ENCODE peak calls at places on chromosomes 1 and 21, in ten cellular contexts. W is stomach, M is A549, K is K562, O is sigmoid colon, T is GM12878, H is H1, X is upper lobe of left lung, L is suprapubic skin, J is ovary. P is an unnamed sample.

GRCh38 chr1:43405876-43406234 is 16.2 kb downstream of the SZT2 start:
- DNase-seq in W (no peak), M (no peak), K (no peak), O (no peak), T (no peak), H (no peak), X (no peak), L (no peak), J (no peak), P (no peak)

GRCh38 chr21:31180256-31181088 is 142.2 kb upstream of the KRTAP19-8 start:
- DNase-seq in W (no peak), M (peak; percentile 9), K (peak; percentile 32), O (no peak), T (no peak), H (no peak), X (no peak), L (no peak), J (no peak), P (no peak)

GRCh38 chr1:57307382-57307781 is 116.5 kb downstream of the DAB1 start:
- DNase-seq in W (no peak), M (no peak), K (peak; percentile 71), O (no peak), T (peak; percentile 3), H (no peak), X (peak; percentile 21), L (no peak), J (no peak), P (no peak)

GRCh38 chr21:41605178-41605933 is 97.4 kb upstream of the TMPRSS2 start:
- DNase-seq in W (peak; percentile 85), M (no peak), K (no peak), O (peak; percentile 47), T (no peak), H (no peak), X (peak; percentile 65), L (no peak), J (no peak), P (no peak)

GRCh38 chr1:197471248-197472035 is 203.4 kb downstream of the CRB1 start:
- DNase-seq in W (no peak), M (no peak), K (no peak), O (no peak), T (no peak), H (no peak), X (no peak), L (no peak), J (peak; percentile 35), P (no peak)

GRCh38 chr21:41396452-41397107 is 29.5 kb upstream of the MX1 start:
- DNase-seq in W (peak; percentile 58), M (no peak), K (no peak), O (no peak), T (no peak), H (no peak), X (peak; percentile 86), L (no peak), J (no peak), P (no peak)

GRCh38 chr21:28454978-28455600 is 537.6 kb downstream of the LTN1 start:
- DNase-seq in W (no peak), M (no peak), K (no peak), O (no peak), T (no peak), H (no peak), X (no peak), L (no peak), J (no peak), P (no peak)

GRCh38 chr1:148367596-148367995 is 115.5 kb downstream of the PPIAL4G start:
- DNase-seq in W (no peak), M (no peak), K (no peak), O (no peak), T (no peak), H (no peak), X (no peak), L (no peak), J (no peak), P (no peak)

GRCh38 chr1:164565356-164565755 is 6.4 kb downstream of the PBX1 start:
- DNase-seq in W (no peak), M (no peak), K (no peak), O (no peak), T (no peak), H (no peak), X (no peak), L (no peak), J (no peak), P (no peak)

GRCh38 chr1:91884459-91885290 is 1.3 kb downstream of the TGFBR3 start:
- DNase-seq in W (peak; percentile 27), M (no peak), K (no peak), O (peak; percentile 75), T (no peak), H (no peak), X (peak; percentile 24), L (no peak), J (peak; percentile 43), P (no peak)

GRCh38 chr1:46556822-46557221 is 5.4 kb upstream of the KNCN start:
- DNase-seq in W (no peak), M (no peak), K (no peak), O (no peak), T (no peak), H (no peak), X (no peak), L (peak; percentile 38), J (no peak), P (no peak)

GRCh38 chr1:172654535-172654934 is 4.4 kb upstream of the FASLG start:
- DNase-seq in W (no peak), M (peak; percentile 28), K (no peak), O (no peak), T (no peak), H (no peak), X (no peak), L (no peak), J (no peak), P (no peak)

GRCh38 chr1:218499021-218499691 is 154.0 kb downstream of the TGFB2 start:
- DNase-seq in W (no peak), M (no peak), K (no peak), O (no peak), T (no peak), H (no peak), X (no peak), L (no peak), J (no peak), P (no peak)

GRCh38 chr1:72845342-72845741 is 563.0 kb upstream of the NEGR1 start:
- DNase-seq in W (no peak), M (no peak), K (no peak), O (no peak), T (no peak), H (no peak), X (no peak), L (no peak), J (no peak), P (no peak)

GRCh38 chr1:99590578-99591209 is 55.2 kb upstream of the PALMD start:
- DNase-seq in W (no peak), M (no peak), K (no peak), O (no peak), T (no peak), H (no peak), X (no peak), L (no peak), J (no peak), P (no peak)

GRCh38 chr1:101506541-101507164 is 269.8 kb downstream of the S1PR1 start:
- DNase-seq in W (no peak), M (peak; percentile 6), K (peak; percentile 56), O (no peak), T (peak; percentile 21), H (no peak), X (no peak), L (no peak), J (no peak), P (peak; percentile 45)

GRCh38 chr1:155940531-155940992 is 876 bp upstream of the RXFP4 start:
- DNase-seq in W (peak; percentile 60), M (no peak), K (no peak), O (no peak), T (no peak), H (no peak), X (peak; percentile 71), L (no peak), J (peak; percentile 52), P (peak; percentile 26)

GRCh38 chr21:36079010-36079649 is 9.3 kb downstream of the CBR1 start:
- DNase-seq in W (peak; percentile 53), M (no peak), K (peak; percentile 36), O (no peak), T (no peak), H (no peak), X (peak; percentile 37), L (no peak), J (no peak), P (peak; percentile 15)
- TF ChIP-seq EP300 in W (no peak), M (no peak), K (peak; percentile 3), O (no peak), T (no peak), H (no peak), X (no peak), L (no peak), J (no peak), P (no peak)

DNA sequence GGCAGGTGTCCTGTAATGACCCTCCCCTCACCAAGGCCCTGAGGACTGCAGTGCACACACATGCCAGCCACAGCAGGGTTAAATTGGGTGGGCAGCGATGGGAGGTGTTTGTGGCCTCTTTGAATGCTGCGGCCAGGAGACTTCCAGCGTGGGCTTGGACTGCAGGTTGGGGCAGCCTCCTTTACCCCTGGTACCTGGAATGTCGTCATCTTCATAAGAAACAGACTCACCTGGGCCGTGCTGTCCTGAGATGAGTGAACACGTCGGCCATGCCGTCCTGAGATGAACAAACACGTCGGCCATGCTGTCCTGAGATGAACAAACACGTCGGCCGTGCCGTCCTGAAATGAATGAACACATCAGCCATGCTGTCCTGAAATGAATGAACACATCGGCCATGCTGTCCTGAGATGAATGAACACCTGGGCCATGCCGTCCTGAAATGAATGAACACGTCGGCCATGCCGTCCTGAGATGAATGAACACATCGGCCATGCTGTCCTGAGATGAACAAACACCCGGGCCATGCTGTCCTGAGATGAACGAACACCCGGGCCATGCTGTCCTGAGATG is 50.1 kb upstream of the COL6A1 start:
- DNase-seq in W (no peak), M (no peak), K (no peak), O (no peak), T (no peak), H (no peak), X (no peak), L (no peak), J (no peak), P (no peak)
- TF ChIP-seq POLR2A in W (no peak), M (no peak), K (no peak), O (no peak), T (no peak), H (no peak), X (no peak), L (no peak), J (no peak), P (no peak)

DNA sequence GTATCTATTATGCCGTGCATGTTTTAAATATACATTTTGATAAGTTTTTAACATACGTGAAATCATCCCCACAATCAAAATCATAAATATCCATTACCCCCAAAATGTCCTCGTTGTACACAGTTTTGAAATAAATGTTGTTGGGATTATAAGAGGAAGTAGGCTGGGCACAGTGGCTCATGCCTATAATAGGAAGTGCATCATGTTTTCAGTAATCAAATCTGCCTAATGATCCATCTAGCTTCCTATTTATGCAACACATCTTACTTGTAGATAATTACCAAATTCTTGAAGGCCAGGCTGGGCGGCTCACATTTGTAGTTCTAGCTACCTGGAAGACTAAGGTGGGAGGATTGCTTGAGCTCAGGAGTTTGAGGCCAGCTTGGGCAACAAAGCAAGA is 15.0 kb upstream of the IFNGR2 start:
- DNase-seq in W (no peak), M (no peak), K (no peak), O (no peak), T (no peak), H (no peak), X (no peak), L (no peak), J (no peak), P (no peak)
- H3K4me1 ChIP-seq in W (peaks cover 6% of the 10 kb centered on the region), M (peaks cover 7% of the 10 kb centered on the region), K (peaks cover 12% of the 10 kb centered on the region), O (no peaks in the 10 kb centered on the region), T (peaks cover 17% of the 10 kb centered on the region), H (no peaks in the 10 kb centered on the region), X (peaks cover 8% of the 10 kb centered on the region), L (peaks cover 9% of the 10 kb centered on the region), J (peaks cover 2% of the 10 kb centered on the region), P (no peaks in the 10 kb centered on the region)

GRCh38 chr1:17437260-17438175 is 2.0 kb downstream of the RCC2 start:
- DNase-seq in W (peak; percentile 44), M (no peak), K (peak; percentile 94), O (no peak), T (no peak), H (no peak), X (no peak), L (no peak), J (peak; percentile 62), P (no peak)
- TF ChIP-seq EP300 in W (no peak), M (no peak), K (no peak), O (no peak), T (no peak), H (no peak), X (no peak), L (no peak), J (no peak), P (no peak)